ENCODE peak calls at places on chromosomes 16 and 17, in five cellular contexts. O is activated CD8-positive, alpha-beta memory T cell treated with anti-CD3 and anti-CD28 coated beads, Interleukin-2, amount 50 U/mL, for 4 hours; P is naive thymus-derived CD4-positive, alpha-beta T cell; G is mucosa of descending colon; V is mesothelial cell of epicardium. B is an unnamed sample.

GRCh38 chr17:52604105-52604504 is 445.6 kb upstream of the CA10 start:
- DNase-seq in O (no peak), P (no peak), G (no peak), V (no peak), B (no peak)

GRCh38 chr17:56604691-56605090 is 11.2 kb downstream of the NOG start:
- DNase-seq in O (no peak), P (no peak), G (no peak), V (no peak), B (no peak)

GRCh38 chr17:4327638-4328037 is 38.8 kb downstream of the UBE2G1 start:
- DNase-seq in O (no peak), P (no peak), G (no peak), V (no peak), B (no peak)

GRCh38 chr17:27669136-27669535 is 38.1 kb downstream of the LGALS9 start:
- DNase-seq in O (no peak), P (no peak), G (no peak), V (no peak), B (no peak)

GRCh38 chr17:33686171-33686570 is 393.1 kb upstream of the ASIC2 start:
- DNase-seq in O (no peak), P (no peak), G (no peak), V (no peak), B (no peak)

GRCh38 chr16:1923299-1924034 is 5.3 kb upstream of the HS3ST6 start:
- DNase-seq in O (no peak), P (no peak), G (peak), V (peak), B (no peak)

GRCh38 chr17:45405250-45406086 is 27.2 kb downstream of the ARHGAP27 start:
- DNase-seq in O (no peak), P (no peak), G (peak), V (no peak), B (no peak)

GRCh38 chr17:9237661-9238301 is 216.5 kb downstream of the NTN1 start:
- DNase-seq in O (no peak), P (no peak), G (peak), V (no peak), B (no peak)

GRCh38 chr17:1039119-1039507 is 42.2 kb downstream of the TIMM22 start:
- DNase-seq in O (no peak), P (no peak), G (no peak), V (no peak), B (no peak)

GRCh38 chr16:51095114-51095872 is 55.8 kb downstream of the SALL1 start:
- DNase-seq in O (no peak), P (no peak), G (no peak), V (no peak), B (no peak)

B was measured in effector CD8-positive, alpha-beta T cell.